ENCODE peak calls at places on chromosome 4, in four cellular contexts. One of them, this sample, is unnamed.

GRCh38 chr4:102252171-102252570 is 93.1 kb downstream of the SLC39A8 start:
- DNase-seq in mesenteric fat pad: no peak
- DNase-seq in fibroblast of lung: no peak
- DNase-seq in CD8-positive, alpha-beta T cell: no peak
- DNase-seq in this sample: no peak

GRCh38 chr4:158871050-158871724 is 102.4 kb downstream of the FNIP2 start:
- DNase-seq in mesenteric fat pad: no peak
- DNase-seq in fibroblast of lung: no peak
- DNase-seq in CD8-positive, alpha-beta T cell: no peak
- DNase-seq in this sample: no peak

GRCh38 chr4:152850377-152850776 is 70.6 kb downstream of the ARFIP1 start:
- DNase-seq in mesenteric fat pad: no peak
- DNase-seq in fibroblast of lung: peak
- DNase-seq in CD8-positive, alpha-beta T cell: no peak
- DNase-seq in this sample: no peak

GRCh38 chr4:109977854-109978501 is 65.3 kb downstream of the EGF start:
- DNase-seq in mesenteric fat pad: no peak
- DNase-seq in fibroblast of lung: peak
- DNase-seq in CD8-positive, alpha-beta T cell: no peak
- DNase-seq in this sample: no peak

GRCh38 chr4:74545488-74545887 is 100.6 kb downstream of the AREG start:
- DNase-seq in mesenteric fat pad: no peak
- DNase-seq in fibroblast of lung: no peak
- DNase-seq in CD8-positive, alpha-beta T cell: no peak
- DNase-seq in this sample: no peak

GRCh38 chr4:184983660-184984356 is 34.5 kb upstream of the HELT start:
- DNase-seq in mesenteric fat pad: no peak
- DNase-seq in fibroblast of lung: peak
- DNase-seq in CD8-positive, alpha-beta T cell: peak
- DNase-seq in this sample: peak

GRCh38 chr4:77699731-77700210 is 94.2 kb downstream of the CXCL13 start:
- DNase-seq in mesenteric fat pad: no peak
- DNase-seq in fibroblast of lung: peak
- DNase-seq in CD8-positive, alpha-beta T cell: no peak
- DNase-seq in this sample: no peak

GRCh38 chr4:92262371-92262770 is 41.4 kb upstream of the GRID2 start:
- DNase-seq in mesenteric fat pad: no peak
- DNase-seq in fibroblast of lung: no peak
- DNase-seq in CD8-positive, alpha-beta T cell: no peak
- DNase-seq in this sample: no peak

GRCh38 chr4:7021930-7022658 is 21.1 kb upstream of the TADA2B start:
- DNase-seq in mesenteric fat pad: no peak
- DNase-seq in fibroblast of lung: peak
- DNase-seq in CD8-positive, alpha-beta T cell: no peak
- DNase-seq in this sample: no peak

GRCh38 chr4:12672320-12672719 is 811.8 kb downstream of the RAB28 start:
- DNase-seq in mesenteric fat pad: no peak
- DNase-seq in fibroblast of lung: no peak
- DNase-seq in CD8-positive, alpha-beta T cell: no peak
- DNase-seq in this sample: no peak

GRCh38 chr4:138035781-138036258 is 206.3 kb downstream of the SLC7A11 start:
- DNase-seq in mesenteric fat pad: no peak
- DNase-seq in fibroblast of lung: peak
- DNase-seq in CD8-positive, alpha-beta T cell: no peak
- DNase-seq in this sample: peak

GRCh38 chr4:73704314-73705055 is 35.9 kb upstream of the CXCL8 start:
- DNase-seq in mesenteric fat pad: no peak
- DNase-seq in fibroblast of lung: peak
- DNase-seq in CD8-positive, alpha-beta T cell: no peak
- DNase-seq in this sample: no peak